ENCODE peak calls at places on chromosomes 1 and 21, in six cellular contexts. Y, O, P, N, S and K are unnamed samples.

GRCh38 chr1:172351761-172352161 is 68.7 kb upstream of the C1orf105 start:
- DNase-seq in N (no peak), S (no peak), P (peak), Y (no peak), O (no peak), K (peak)

GRCh38 chr1:10934150-10934818 is 78.2 kb upstream of the TARDBP start:
- DNase-seq in S (no peak), Y (no peak), O (no peak), N (no peak), P (no peak), K (no peak)

GRCh38 chr1:55280731-55281130 is 65.6 kb upstream of the USP24 start:
- DNase-seq in Y (no peak), P (peak), S (no peak), O (no peak), N (no peak), K (no peak)

GRCh38 chr1:69533343-69533742 is 34.4 kb upstream of the LRRC7 start:
- DNase-seq in O (no peak), S (no peak), Y (no peak), N (no peak), P (no peak), K (no peak)

GRCh38 chr1:173867141-173867752 is 542 bp downstream of the GAS5 start:
- DNase-seq in O (peak), S (no peak), N (no peak), Y (no peak), P (no peak), K (no peak)

GRCh38 chr1:70358921-70359564 is 4.5 kb upstream of the ANKRD13C start:
- DNase-seq in P (peak), N (no peak), Y (no peak), O (peak), S (no peak), K (peak)

GRCh38 chr1:115714572-115715141 is 53.9 kb downstream of the CASQ2 start:
- DNase-seq in S (no peak), P (no peak), O (no peak), N (no peak), Y (no peak), K (no peak)

GRCh38 chr1:164726235-164726634 is 167.3 kb downstream of the PBX1 start:
- DNase-seq in O (no peak), S (no peak), Y (no peak), P (peak), N (no peak), K (peak)

GRCh38 chr21:35002879-35003722 is 46.0 kb downstream of the RUNX1 start:
- DNase-seq in O (no peak), Y (peak), S (no peak), P (peak), N (no peak), K (peak)

GRCh38 chr1:8217011-8217711 is 100.8 kb upstream of the SLC45A1 start:
- DNase-seq in N (no peak), S (no peak), P (peak), O (peak), Y (peak), K (peak)

GRCh38 chr21:18725653-18726052 is 322.1 kb upstream of the TMPRSS15 start:
- DNase-seq in S (no peak), Y (no peak), O (no peak), N (no peak), P (no peak), K (no peak)